ENCODE peak calls at places on chromosome 11, in eight cellular contexts. M is MM.1S, A is Karpas-422, G is SK-N-SH, H is fibroblast of lung, V is SK-N-MC, K is mesenchymal stem cell, N is HepG2. J is an unnamed sample.
A peak's percentile ranks its signal among the peaks of the same experiment; 100 is the strongest.

GRCh38 chr11:7944123-7944522 is 2.6 kb upstream of the OR10A3 start:
- DNase-seq in M (no peak), A (no peak), G (no peak), H (no peak), V (no peak), K (no peak), N (no peak), J (no peak)

GRCh38 chr11:86940122-86940777 is 14.9 kb downstream of the FZD4 start:
- DNase-seq in M (no peak), A (no peak), G (no peak), H (peak; percentile 74), V (no peak), K (peak; percentile 56), N (peak; percentile 74), J (peak; percentile 83)

GRCh38 chr11:83087035-83087434 is 15.3 kb upstream of the RAB30 start:
- DNase-seq in M (no peak), A (peak; percentile 58), G (no peak), H (no peak), V (no peak), K (no peak), N (peak; percentile 39), J (no peak)

GRCh38 chr11:64245401-64245796 is 1.3 kb downstream of the PPP1R14B start:
- DNase-seq in M (peak; percentile 29), A (peak; percentile 76), G (no peak), H (no peak), V (no peak), K (no peak), N (no peak), J (no peak)

GRCh38 chr11:62542750-62543567 is 3.6 kb downstream of the AHNAK start:
- DNase-seq in M (peak; percentile 67), A (peak; percentile 89), G (peak; percentile 90), H (peak; percentile 81), V (no peak), K (peak; percentile 77), N (no peak), J (peak; percentile 70)

GRCh38 chr11:82636620-82637019 is 97.0 kb downstream of the FAM181B start:
- DNase-seq in M (no peak), A (no peak), G (no peak), H (no peak), V (no peak), K (no peak), N (no peak), J (no peak)

GRCh38 chr11:13465909-13466371 is 2.9 kb upstream of the BTBD10 start:
- DNase-seq in M (peak; percentile 34), A (peak; percentile 61), G (peak; percentile 58), H (peak; percentile 64), V (peak; percentile 22), K (peak; percentile 55), N (peak; percentile 27), J (peak; percentile 55)

GRCh38 chr11:693415-693831 is 1.6 kb downstream of the DEAF1 start:
- DNase-seq in M (peak; percentile 16), A (peak; percentile 42), G (no peak), H (peak; percentile 36), V (no peak), K (peak; percentile 36), N (no peak), J (no peak)

GRCh38 chr11:134008593-134008992 is 51.8 kb upstream of the IGSF9B start:
- DNase-seq in M (no peak), A (peak; percentile 95), G (no peak), H (no peak), V (no peak), K (no peak), N (no peak), J (no peak)

GRCh38 chr11:128903248-128904041 is 12.3 kb downstream of the KCNJ5 start:
- DNase-seq in M (no peak), A (no peak), G (no peak), H (no peak), V (no peak), K (no peak), N (no peak), J (peak; percentile 59)

DNA sequence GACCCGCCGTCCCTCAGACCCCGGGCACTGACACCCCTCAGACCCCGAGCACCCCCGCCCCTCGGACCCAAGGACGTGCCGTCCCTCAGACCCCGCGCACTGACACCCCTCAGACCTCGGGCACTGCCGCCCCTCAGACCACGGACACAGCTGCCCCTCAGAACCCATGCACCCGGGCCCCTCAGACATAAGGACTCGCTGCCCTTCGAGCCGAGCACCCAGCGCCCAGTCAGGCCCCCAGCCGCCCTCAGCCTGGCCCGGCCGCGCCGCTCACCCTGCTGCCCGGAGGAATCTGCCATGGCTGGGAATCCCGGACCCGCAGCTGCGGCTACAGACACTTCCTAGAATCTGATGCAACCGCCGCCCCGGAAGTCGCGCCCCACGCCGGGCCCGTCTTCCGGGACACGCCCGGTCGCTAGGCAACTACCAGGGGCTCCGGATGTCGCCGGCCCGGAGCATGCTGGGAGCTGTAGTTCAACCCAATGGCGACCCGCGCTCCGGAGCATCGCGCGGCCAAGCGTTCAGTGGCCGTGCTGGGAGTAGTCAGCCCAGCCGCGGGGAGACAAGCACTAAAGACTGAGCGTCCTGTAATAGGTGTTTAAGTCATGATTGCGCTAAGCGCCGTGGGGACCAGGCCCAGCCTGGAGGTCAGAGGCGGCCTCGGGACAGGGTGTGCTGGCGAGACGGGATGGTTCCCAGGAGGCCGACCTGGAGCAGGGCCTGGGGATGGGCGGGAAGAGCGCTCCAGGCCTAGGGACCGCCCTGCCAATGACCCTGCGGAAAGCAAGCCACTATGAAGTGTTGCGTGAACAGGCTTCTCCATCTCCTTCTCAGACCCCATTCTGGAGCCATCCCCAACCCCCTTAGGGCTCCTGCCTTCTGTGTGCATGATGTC is at the start of gene CARS1:
- DNase-seq in M (peak; percentile 95), A (peak; percentile 96), G (peak; percentile 97), H (peak; percentile 93), V (no peak), K (peak; percentile 97), N (peak; percentile 91), J (peak; percentile 93)
- H3K9ac ChIP-seq in M (peak within 1 kb of the TSS; percentile 98), A (peak within 1 kb of the TSS; percentile 100), G (peak within 1 kb of the TSS; percentile 94), H (peak within 1 kb of the TSS; percentile 100), V (peak within 1 kb of the TSS; percentile 99), K (peak within 1 kb of the TSS; percentile 97), N (peak within 1 kb of the TSS; percentile 88), J (peak within 1 kb of the TSS; percentile 96)

DNA sequence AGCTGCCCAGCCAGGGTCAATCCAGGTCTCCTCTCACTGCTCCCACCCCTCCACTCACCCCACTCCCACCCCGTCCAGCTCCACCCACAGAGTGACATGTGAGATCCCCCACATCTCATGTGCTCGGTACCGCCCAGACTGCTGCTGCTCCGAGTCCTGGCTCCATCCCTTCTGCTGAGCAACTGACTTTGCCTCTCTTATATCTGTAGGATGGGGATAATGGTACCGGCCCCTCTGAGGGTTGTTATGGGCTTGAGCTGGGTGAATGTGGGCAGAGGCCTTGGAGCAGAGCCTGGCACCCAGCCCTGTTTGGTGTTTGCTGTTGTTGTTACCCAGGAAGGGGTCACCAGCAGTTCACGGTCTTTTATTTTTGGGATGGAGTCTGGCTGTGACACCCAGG is 77.0 kb downstream of the ST3GAL4 start:
- DNase-seq in M (no peak), A (no peak), G (no peak), H (no peak), V (no peak), K (no peak), N (no peak), J (no peak)
- H3K9ac ChIP-seq in M (no peak overlapping the region), A (no peak overlapping the region), G (no peak overlapping the region), H (no peak overlapping the region), V (no peak overlapping the region), K (peak overlapping the region; percentile 80), N (no peak overlapping the region), J (no peak overlapping the region)

DNA sequence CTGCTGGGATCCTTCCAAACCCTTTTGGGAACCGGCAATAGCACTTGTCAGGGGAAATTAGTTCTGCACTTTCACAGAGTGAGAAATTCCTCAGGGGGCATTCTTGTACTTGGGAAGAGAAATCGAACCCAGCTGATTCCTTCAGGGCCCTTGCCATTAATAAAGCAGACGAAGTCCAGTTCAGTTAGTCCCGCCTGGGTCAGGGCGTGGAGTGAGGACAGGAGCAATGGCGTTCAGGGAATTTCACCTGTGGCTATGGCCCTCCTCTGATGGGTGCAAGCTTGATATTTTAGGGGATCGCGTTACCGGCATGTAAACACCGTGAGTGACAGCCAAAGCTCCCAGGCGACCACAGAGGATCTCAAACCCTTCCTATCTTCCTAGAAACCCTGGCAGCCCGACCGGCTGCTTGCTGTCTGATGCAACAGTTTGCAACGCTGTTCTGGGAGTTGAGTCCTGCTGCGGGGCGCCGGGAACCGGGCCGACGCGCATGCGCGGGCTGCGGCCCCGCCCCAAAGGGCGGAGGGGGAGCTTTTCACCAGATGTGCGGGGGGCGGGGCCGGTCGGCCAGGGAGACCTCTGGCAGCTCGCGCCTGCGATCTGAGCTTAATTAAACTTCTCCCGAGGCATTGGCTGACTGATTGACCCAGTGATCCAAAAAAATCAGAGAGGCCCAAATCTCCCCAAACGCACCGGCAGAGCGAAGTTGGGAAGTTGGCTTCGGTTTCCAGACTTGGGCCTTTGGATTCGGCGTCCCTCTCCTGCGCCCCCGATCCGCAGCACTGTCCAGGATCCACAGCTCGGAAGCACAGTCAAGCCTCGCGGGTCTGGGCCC is 34.3 kb upstream of the CREB3L1 start:
- DNase-seq in M (peak; percentile 87), A (peak; percentile 94), G (peak; percentile 98), H (peak; percentile 98), V (peak; percentile 94), K (peak; percentile 96), N (peak; percentile 87), J (peak; percentile 97)
- H3K9ac ChIP-seq in M (peak overlapping the region; percentile 60), A (peak overlapping the region; percentile 80), G (peak overlapping the region; percentile 60), H (peak overlapping the region; percentile 71), V (peak overlapping the region; percentile 93), K (peak overlapping the region; percentile 95), N (peak overlapping the region; percentile 80), J (peak overlapping the region; percentile 91)

DNA sequence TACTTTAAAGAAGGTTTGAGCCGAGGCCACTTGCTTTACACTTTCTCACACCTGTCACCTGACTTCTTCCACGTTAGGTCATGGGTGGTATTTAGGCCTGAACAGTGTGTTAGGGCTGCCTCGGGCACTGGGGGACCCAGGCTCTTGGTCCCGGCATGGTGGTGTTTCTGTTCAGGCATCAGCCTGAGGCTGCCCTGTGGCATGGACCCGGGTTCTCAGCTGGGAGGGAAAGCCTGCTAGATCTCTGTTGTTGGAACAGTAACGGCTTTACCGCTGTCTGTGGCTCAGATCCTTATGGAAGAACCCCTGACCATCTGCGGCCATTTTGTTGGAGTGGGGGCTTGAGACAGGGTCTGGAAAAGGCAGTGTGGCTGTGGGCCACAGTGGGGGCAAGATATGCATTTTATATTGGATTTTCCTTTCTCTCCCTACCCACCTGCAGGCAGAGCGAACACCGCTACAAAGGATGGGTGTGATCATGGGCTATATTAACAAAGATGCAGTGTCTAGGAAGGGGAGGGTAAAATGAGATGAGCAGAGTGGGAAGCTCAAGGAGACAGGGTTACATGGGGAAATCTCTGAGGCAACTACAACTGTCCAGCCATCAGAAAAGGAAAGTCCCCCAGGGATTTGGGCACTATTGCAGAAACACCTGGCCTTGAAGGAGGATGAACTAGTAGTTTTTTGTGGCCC is 1.6 kb upstream of the KCNJ11 start:
- DNase-seq in M (no peak), A (no peak), G (peak; percentile 42), H (no peak), V (no peak), K (no peak), N (no peak), J (no peak)
- H3K9ac ChIP-seq in M (peak overlapping the region; percentile 70), A (no peak overlapping the region), G (no peak overlapping the region), H (no peak overlapping the region), V (no peak overlapping the region), K (no peak overlapping the region), N (no peak overlapping the region), J (no peak overlapping the region)